ENCODE peak calls at places on chromosomes 4 and X, in nine cellular contexts. Q is fibroblast of mammary gland; K is heart left ventricle; M is Peyer's patch; F is glutamatergic neuron; Y is stimulated activated CD8-positive, alpha-beta memory T cell treated with anti-CD3 and anti-CD28 coated beads, Interleukin-12 subunit alpha, Interleukin-12 subunit beta, amount 100 ng/mL, for 4 hours; X is Calu3; B is WTC11; I is fibroblast of lung. N is an unnamed sample.

GRCh38 chr4:8015512-8015911 is 75.9 kb upstream of the AFAP1 start:
- DNase-seq in Y (no peak), B (no peak), X (no peak), M (no peak), Q (peak; percentile 14), F (no peak), I (no peak), K (no peak), N (no peak)

GRCh38 chrX:150766351-150767044 is 73.3 kb downstream of the MTMR1 start:
- DNase-seq in B (no peak), I (no peak), Q (no peak), Y (no peak), M (no peak), X (no peak), K (no peak), F (no peak), N (peak; percentile 43)

GRCh38 chr4:151804821-151805220 is 44.0 kb upstream of the GATB start:
- DNase-seq in F (no peak), I (peak; percentile 57), X (no peak), K (no peak), M (no peak), Q (no peak), B (no peak), Y (no peak), N (no peak)

GRCh38 chrX:45851434-45851991 is 650.8 kb upstream of the DIPK2B start:
- DNase-seq in X (peak; percentile 67), Q (no peak), F (peak; percentile 58), K (no peak), M (no peak), Y (peak; percentile 39), B (peak; percentile 66), I (peak; percentile 20), N (no peak)

GRCh38 chr4:101279377-101279871 is 67.9 kb downstream of the PPP3CA start:
- DNase-seq in X (no peak), Q (peak; percentile 99), Y (no peak), B (no peak), M (no peak), I (peak; percentile 98), K (peak; percentile 68), F (no peak), N (peak; percentile 73)

GRCh38 chrX:97858592-97858991 is 974.9 kb downstream of the RPA4 start:
- DNase-seq in Q (no peak), F (no peak), X (no peak), M (no peak), K (no peak), Y (no peak), B (no peak), I (peak; percentile 36), N (no peak)

GRCh38 chr4:146222313-146222712 is 8.0 kb downstream of the REELD1 start:
- DNase-seq in Q (peak; percentile 39), M (no peak), X (peak; percentile 16), B (no peak), K (no peak), F (no peak), Y (no peak), I (peak; percentile 83), N (no peak)

GRCh38 chr4:2411786-2412510 is 6.5 kb downstream of the ZFYVE28 start:
- DNase-seq in X (no peak), K (no peak), F (no peak), Y (no peak), Q (no peak), I (no peak), B (peak; percentile 8), M (no peak), N (no peak)

GRCh38 chr4:72631296-72631695 is 62.3 kb upstream of the ADAMTS3 start:
- DNase-seq in Y (no peak), F (no peak), B (no peak), K (no peak), M (no peak), X (no peak), I (peak; percentile 96), Q (peak; percentile 91), N (no peak)

GRCh38 chrX:136847874-136848273 is 32.7 kb downstream of the RBMX start:
- DNase-seq in B (no peak), Q (no peak), I (peak; percentile 75), F (no peak), X (no peak), M (no peak), K (no peak), Y (no peak), N (no peak)

GRCh38 chrX:131577433-131577832 is 33.6 kb downstream of the OR13H1 start:
- DNase-seq in B (no peak), K (no peak), X (no peak), I (no peak), M (no peak), Y (no peak), Q (no peak), F (no peak), N (no peak)

GRCh38 chr4:184891765-184892164 is 66.0 kb upstream of the ACSL1 start:
- DNase-seq in Q (no peak), I (no peak), M (no peak), Y (no peak), K (no peak), B (no peak), F (no peak), X (no peak), N (no peak)

GRCh38 chr4:25970241-25970675 is 56.2 kb downstream of the SMIM20 start:
- DNase-seq in F (peak; percentile 32), Y (no peak), K (peak; percentile 36), M (peak; percentile 30), I (peak; percentile 23), Q (no peak), B (no peak), X (peak; percentile 37), N (no peak)

GRCh38 chr4:147733614-147734344 is 1.9 kb downstream of the ARHGAP10 start:
- DNase-seq in Y (no peak), B (no peak), I (peak; percentile 34), K (peak; percentile 40), Q (peak; percentile 85), M (no peak), X (no peak), F (peak; percentile 36), N (no peak)

GRCh38 chr4:36399762-36400353 is 118.4 kb downstream of the DTHD1 start:
- DNase-seq in X (peak; percentile 13), B (peak; percentile 12), Y (no peak), K (no peak), Q (peak; percentile 2), I (peak; percentile 6), F (no peak), M (peak; percentile 45), N (no peak)